ENCODE peak calls at places on chromosomes 5 and 9, in six cellular contexts. W, O, Y, B, Q and A are unnamed samples.

GRCh38 chr9:111179577-111179976 is 141.3 kb upstream of the LPAR1 start:
- DNase-seq in W (no peak), O (no peak), Y (no peak), B (no peak), Q (no peak), A (no peak)

GRCh38 chr9:14779566-14780022 is 57.1 kb upstream of the CER1 start:
- DNase-seq in W (no peak), O (no peak), Y (no peak), B (no peak), Q (no peak), A (no peak)

GRCh38 chr5:87127426-87127825 is 140.3 kb upstream of the RASA1 start:
- DNase-seq in W (no peak), O (peak), Y (no peak), B (no peak), Q (no peak), A (no peak)

GRCh38 chr5:111755942-111756353 is 1.0 kb downstream of the NREP start:
- DNase-seq in W (no peak), O (no peak), Y (no peak), B (no peak), Q (no peak), A (no peak)

GRCh38 chr5:151703780-151704179 is 17.1 kb upstream of the SPARC start:
- DNase-seq in W (no peak), O (no peak), Y (no peak), B (no peak), Q (no peak), A (no peak)

GRCh38 chr9:108473209-108474112 is 382.3 kb downstream of the ACTL7B start:
- DNase-seq in W (no peak), O (peak), Y (no peak), B (peak), Q (no peak), A (no peak)

GRCh38 chr5:178516836-178517235 is 73.4 kb downstream of the COL23A1 start:
- DNase-seq in W (no peak), O (no peak), Y (no peak), B (no peak), Q (no peak), A (no peak)

GRCh38 chr5:178120661-178121357 is 7.5 kb downstream of the N4BP3 start:
- DNase-seq in W (peak), O (peak), Y (peak), B (peak), Q (no peak), A (peak)

GRCh38 chr9:133969681-133970580 is 22.2 kb downstream of the VAV2 start:
- DNase-seq in W (no peak), O (no peak), Y (no peak), B (no peak), Q (no peak), A (no peak)

GRCh38 chr5:157449011-157449723 is 10.8 kb upstream of the NIPAL4 start:
- DNase-seq in W (no peak), O (no peak), Y (no peak), B (peak), Q (no peak), A (no peak)

GRCh38 chr9:73079326-73079725 is 72.3 kb upstream of the ANXA1 start:
- DNase-seq in W (no peak), O (peak), Y (no peak), B (no peak), Q (no peak), A (no peak)

GRCh38 chr5:159393854-159394274 is 63.6 kb upstream of the IL12B start:
- DNase-seq in W (no peak), O (no peak), Y (no peak), B (no peak), Q (no peak), A (no peak)

GRCh38 chr5:56552612-56553268 is 262.6 kb upstream of the MAP3K1 start:
- DNase-seq in W (no peak), O (no peak), Y (no peak), B (no peak), Q (no peak), A (no peak)

GRCh38 chr5:64190562-64191306 is 25.1 kb downstream of the RNF180 start:
- DNase-seq in W (no peak), O (no peak), Y (no peak), B (no peak), Q (no peak), A (no peak)

GRCh38 chr5:60248900-60249299 is 355.4 kb upstream of the PDE4D start:
- DNase-seq in W (no peak), O (no peak), Y (no peak), B (no peak), Q (no peak), A (no peak)